ENCODE peak calls at places on chromosome 18, in nine cellular contexts. M is NCI-H1417; C is stimulated activated CD4-positive, alpha-beta T cell treated with anti-CD3 and anti-CD28 coated beads, Interleukin-4, amount 100 ng/mL, for 24 hours; F is Calu3; I is GM12865; A is glutamatergic neuron; V is activated gamma-delta T cell treated with anti-CD3 and anti-CD28 coated beads, Interleukin-2, amount 50 U/mL, for 16 hours; W is HEK293T; P is DND-41. E is an unnamed sample.
A peak's percentile ranks its signal among the peaks of the same experiment; 100 is the strongest.

GRCh38 chr18:58847383-58848071 is 17.1 kb upstream of the ZNF532 start:
- DNase-seq in M (no peak), C (no peak), F (peak; percentile 61), I (no peak), A (peak; percentile 56), V (no peak), W (no peak), P (no peak), E (no peak)

GRCh38 chr18:54558609-54559585 is 32.1 kb upstream of the DYNAP start:
- DNase-seq in M (peak; percentile 6), C (no peak), F (peak; percentile 34), I (peak; percentile 42), A (no peak), V (no peak), W (no peak), P (no peak), E (peak; percentile 34)

GRCh38 chr18:69689081-69689759 is 258.5 kb downstream of the CD226 start:
- DNase-seq in M (no peak), C (no peak), F (no peak), I (no peak), A (no peak), V (no peak), W (no peak), P (no peak), E (no peak)

GRCh38 chr18:12943200-12943599 is 4.6 kb upstream of the SEH1L start:
- DNase-seq in M (no peak), C (no peak), F (no peak), I (no peak), A (no peak), V (no peak), W (no peak), P (no peak), E (no peak)

GRCh38 chr18:11320981-11321380 is 171.6 kb upstream of the PIEZO2 start:
- DNase-seq in M (no peak), C (no peak), F (no peak), I (peak; percentile 34), A (no peak), V (no peak), W (no peak), P (peak; percentile 47), E (no peak)

GRCh38 chr18:56043691-56044090 is 455.7 kb upstream of the TCF4 start:
- DNase-seq in M (no peak), C (no peak), F (peak; percentile 63), I (no peak), A (no peak), V (no peak), W (no peak), P (no peak), E (no peak)

GRCh38 chr18:47868744-47869143 is 61.7 kb downstream of the SMAD2 start:
- DNase-seq in M (peak; percentile 18), C (no peak), F (no peak), I (no peak), A (no peak), V (no peak), W (no peak), P (no peak), E (no peak)

GRCh38 chr18:47993409-47993808 is 63.0 kb upstream of the SMAD2 start:
- DNase-seq in M (no peak), C (no peak), F (no peak), I (no peak), A (no peak), V (no peak), W (no peak), P (no peak), E (no peak)

GRCh38 chr18:78875268-78875997 is 104.2 kb upstream of the SALL3 start:
- DNase-seq in M (peak; percentile 10), C (peak; percentile 25), F (no peak), I (peak; percentile 3), A (peak; percentile 53), V (no peak), W (peak; percentile 21), P (peak; percentile 43), E (no peak)